ENCODE peak calls at places on chromosomes 2 and 18, in eight cellular contexts. N, M, J, T, Q, C, W and A are unnamed samples.

GRCh38 chr2:197929008-197929885 is 124.9 kb downstream of the PLCL1 start:
- DNase-seq in J (no peak), C (no peak), N (no peak), M (no peak), W (no peak), Q (no peak), T (peak; percentile 78), A (peak; percentile 27)

GRCh38 chr2:229273384-229274338 is 2.6 kb upstream of the PID1 start:
- DNase-seq in J (peak; percentile 16), T (peak; percentile 16), W (peak; percentile 85), M (peak; percentile 91), N (peak; percentile 88), Q (peak; percentile 80), C (no peak), A (peak; percentile 90)

GRCh38 chr2:86313341-86313740 is 24.1 kb downstream of the REEP1 start:
- DNase-seq in T (no peak), J (no peak), W (no peak), C (no peak), Q (no peak), N (no peak), M (no peak), A (no peak)

GRCh38 chr2:207528980-207529329 is 807 bp upstream of the CREB1 start:
- DNase-seq in M (no peak), J (no peak), Q (peak; percentile 82), W (peak; percentile 39), T (peak; percentile 41), N (peak; percentile 46), C (no peak), A (peak; percentile 53)

GRCh38 chr2:233081232-233081730 is 21.1 kb downstream of the INPP5D start:
- DNase-seq in T (no peak), W (no peak), Q (no peak), M (no peak), C (no peak), N (no peak), J (no peak), A (no peak)

GRCh38 chr2:75555701-75556100 is 5.0 kb downstream of the EVA1A start:
- DNase-seq in J (no peak), C (no peak), T (no peak), W (no peak), N (no peak), M (peak; percentile 42), Q (no peak), A (no peak)

GRCh38 chr18:76421291-76422078 is 73.6 kb downstream of the ZNF516 start:
- DNase-seq in C (no peak), T (no peak), N (no peak), J (no peak), W (no peak), M (peak; percentile 58), Q (no peak), A (no peak)

GRCh38 chr18:21112140-21112473 is 494 bp upstream of the ROCK1 start:
- DNase-seq in J (no peak), C (no peak), N (no peak), W (no peak), T (no peak), M (no peak), Q (no peak), A (no peak)

GRCh38 chr18:79964330-79965118 is at the start of gene HSBP1L1:
- DNase-seq in J (peak; percentile 74), Q (peak; percentile 73), C (peak; percentile 86), T (no peak), M (peak; percentile 90), N (peak; percentile 28), W (peak; percentile 58), A (peak; percentile 51)

GRCh38 chr2:240784629-240785423 is 35.2 kb downstream of the KIF1A start:
- DNase-seq in W (no peak), J (peak; percentile 5), T (no peak), C (no peak), M (no peak), N (no peak), Q (peak; percentile 62), A (no peak)

GRCh38 chr18:63273170-63273925 is 46.2 kb downstream of the BCL2 start:
- DNase-seq in C (no peak), Q (no peak), N (no peak), T (no peak), W (no peak), M (no peak), J (no peak), A (no peak)

DNA sequence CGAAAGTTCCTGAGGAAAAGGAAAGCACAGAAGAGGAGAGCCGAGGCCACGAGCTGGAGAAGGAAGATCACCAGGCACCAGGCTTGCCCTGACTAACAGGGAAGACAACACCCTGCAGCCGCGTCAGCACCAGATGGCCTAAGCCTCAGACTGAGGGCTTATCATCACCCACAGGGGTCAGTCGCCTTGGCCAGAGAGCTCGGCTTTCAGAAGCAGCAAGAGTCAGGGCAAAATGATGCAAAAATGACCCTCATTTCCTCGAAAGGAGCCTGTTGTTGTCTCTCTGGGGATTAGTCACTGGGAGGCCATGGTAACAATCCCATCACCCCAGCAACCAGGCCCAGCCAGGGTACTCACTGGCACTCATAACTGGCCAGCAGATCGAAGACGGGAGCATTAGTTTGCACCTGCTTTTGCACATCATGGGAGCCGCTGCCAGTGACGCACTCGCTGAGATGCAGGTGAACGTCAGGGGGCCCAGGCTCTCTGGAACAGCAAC is 42.7 kb upstream of the ZFP36L2 start:
- DNase-seq in M (peak; percentile 59), T (peak; percentile 59), J (peak; percentile 80), C (no peak), N (peak; percentile 100), W (peak; percentile 19), Q (peak; percentile 94), A (peak; percentile 98)
- TF ChIP-seq CTCF in M (peak; percentile 18), T (peak; percentile 30), J (peak; percentile 23), C (no peak), N (peak; percentile 32), W (no peak), Q (no peak), A (peak; percentile 20)

GRCh38 chr18:37393221-37393828 is 172.3 kb downstream of the CELF4 start:
- DNase-seq in N (no peak), M (peak; percentile 55), W (no peak), J (no peak), Q (no peak), T (no peak), C (no peak), A (no peak)
- H3K4me3 ChIP-seq in N (no peak overlapping the region), M (peak overlapping the region; percentile 74), W (peak overlapping the region; percentile 41), J (peak overlapping the region; percentile 55), Q (peak overlapping the region; percentile 48), T (no peak overlapping the region), C (no peak overlapping the region), A (no peak overlapping the region)

DNA sequence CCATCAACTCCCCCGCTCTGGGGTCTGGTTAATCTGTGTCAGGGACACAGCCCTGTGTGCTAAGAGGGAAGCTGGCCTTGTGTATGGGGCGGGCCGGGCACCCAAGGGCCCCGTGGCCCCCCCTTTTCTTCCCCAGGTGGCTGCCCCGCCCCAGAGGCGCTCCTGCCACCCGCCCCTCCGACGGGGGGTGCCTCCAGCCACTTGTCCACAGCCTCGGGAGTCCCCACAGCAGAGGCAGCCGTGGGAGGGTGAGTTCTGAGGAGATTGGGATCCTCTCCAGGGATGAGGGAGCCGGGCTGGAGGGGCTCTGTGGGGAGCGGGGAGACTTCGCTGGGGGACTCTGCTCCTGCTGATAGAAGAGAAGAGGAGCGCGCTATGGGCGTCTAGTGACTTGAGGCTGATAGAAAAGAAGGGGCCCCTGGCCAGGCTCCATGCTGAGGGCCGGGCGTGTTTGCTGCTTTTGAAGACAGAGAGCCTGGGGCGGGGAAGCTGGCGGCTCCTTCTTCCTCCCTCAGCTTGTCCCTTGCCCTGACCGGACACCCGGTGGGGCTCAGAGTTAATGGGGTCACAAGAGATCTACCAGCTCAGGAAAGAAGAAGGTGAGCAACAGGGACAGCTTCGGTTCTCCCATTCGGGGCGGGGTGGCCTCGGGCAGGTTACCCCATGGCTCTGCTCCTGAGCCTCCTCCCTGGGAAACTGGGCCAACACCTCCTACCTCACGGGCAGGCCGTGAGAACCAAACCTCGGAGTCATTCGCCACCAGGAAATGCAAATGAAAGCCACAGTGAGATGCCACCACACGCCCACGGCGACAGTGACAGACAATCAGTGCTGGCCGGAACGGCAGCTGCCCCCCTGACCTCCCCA is 89.4 kb upstream of the TAF1B start:
- DNase-seq in Q (no peak), N (no peak), M (peak; percentile 67), T (no peak), C (no peak), W (no peak), J (no peak), A (no peak)
- TF ChIP-seq CTCF in Q (no peak), N (no peak), M (no peak), T (no peak), C (no peak), W (no peak), J (no peak), A (no peak)

GRCh38 chr18:54828290-54828871 is at the start of gene RAB27B:
- DNase-seq in W (peak; percentile 90), T (no peak), J (peak; percentile 46), M (peak; percentile 94), C (peak; percentile 13), Q (peak; percentile 72), N (peak; percentile 85), A (peak; percentile 89)
- H3K4me3 ChIP-seq in W (peak within 1 kb of the TSS; percentile 67), T (peak within 1 kb of the TSS; percentile 33), J (peak within 1 kb of the TSS; percentile 58), M (peak within 1 kb of the TSS; percentile 86), C (no peak within 1 kb of the TSS), Q (peak within 1 kb of the TSS; percentile 48), N (peak within 1 kb of the TSS; percentile 68), A (peak within 1 kb of the TSS; percentile 69)

GRCh38 chr2:164841719-164842623 is at the start of gene COBLL1:
- DNase-seq in N (peak; percentile 45), W (peak; percentile 77), T (peak; percentile 48), Q (peak; percentile 86), C (peak; percentile 28), J (peak; percentile 78), M (peak; percentile 96), A (peak; percentile 74)
- TF ChIP-seq CTCF in N (peak; percentile 63), W (peak; percentile 59), T (peak; percentile 64), Q (peak; percentile 68), C (peak; percentile 75), J (peak; percentile 87), M (peak; percentile 89), A (peak; percentile 83)